ENCODE peak calls at places on chromosomes 11 and 22, in five cellular contexts. S is cardiac fibroblast, C is LoVo, I is NCI-H524 treated with DMSO at 0.1 percent for 48 hours, W is cardiac muscle cell. P is an unnamed sample.

GRCh38 chr11:75346296-75346695 is 5.2 kb downstream of the ARRB1 start:
- DNase-seq in C (no peak), W (no peak), S (no peak), I (no peak), P (no peak)

GRCh38 chr11:6612816-6613136 is 760 bp upstream of the TAF10 start:
- DNase-seq in S (no peak), C (no peak), W (no peak), I (no peak), P (no peak)

GRCh38 chr11:62830904-62831519 is 839 bp downstream of the STX5 start:
- DNase-seq in S (no peak), C (no peak), W (no peak), I (no peak), P (no peak)

GRCh38 chr11:75450826-75451783 is 18.1 kb upstream of the KLHL35 start:
- DNase-seq in W (no peak), I (no peak), S (no peak), C (no peak), P (no peak)

GRCh38 chr11:11435673-11436072 is 82.6 kb upstream of the CSNK2A3 start:
- DNase-seq in W (no peak), S (no peak), I (no peak), C (no peak), P (no peak)

GRCh38 chr22:19855504-19856409 is 1.1 kb upstream of the GNB1L start:
- DNase-seq in C (peak), I (no peak), S (peak), W (peak), P (peak)

GRCh38 chr22:41557401-41558240 is 3.2 kb upstream of the CSDC2 start:
- DNase-seq in I (peak), C (no peak), S (peak), W (peak), P (no peak)

GRCh38 chr11:33585564-33585963 is 115.1 kb downstream of the C11orf91 start:
- DNase-seq in I (no peak), W (peak), S (no peak), C (no peak), P (no peak)